ENCODE peak calls at places on chromosomes 5 and 9, in nine cellular contexts. One of them, this sample, is unnamed.

GRCh38 chr5:83306572-83307241 is 164.8 kb upstream of the VCAN start:
- DNase-seq in foreskin fibroblast: peak; percentile 68
- DNase-seq in body of pancreas: peak; percentile 11
- DNase-seq in tibial nerve: peak; percentile 24
- DNase-seq in Peyer's patch: no peak
- DNase-seq in neural progenitor cell: no peak
- DNase-seq in mucosa of descending colon: peak; percentile 12
- DNase-seq in brain microvascular endothelial cell: peak; percentile 89
- DNase-seq in osteoblast: peak; percentile 84
- DNase-seq in this sample: peak; percentile 54

GRCh38 chr9:99143661-99144060 is 38.7 kb downstream of the TGFBR1 start:
- DNase-seq in foreskin fibroblast: no peak
- DNase-seq in body of pancreas: no peak
- DNase-seq in tibial nerve: no peak
- DNase-seq in Peyer's patch: no peak
- DNase-seq in neural progenitor cell: no peak
- DNase-seq in mucosa of descending colon: no peak
- DNase-seq in brain microvascular endothelial cell: no peak
- DNase-seq in osteoblast: no peak
- DNase-seq in this sample: no peak

GRCh38 chr9:4680750-4681149 is 1.4 kb downstream of the CDC37L1 start:
- DNase-seq in foreskin fibroblast: peak; percentile 46
- DNase-seq in body of pancreas: no peak
- DNase-seq in tibial nerve: no peak
- DNase-seq in Peyer's patch: no peak
- DNase-seq in neural progenitor cell: no peak
- DNase-seq in mucosa of descending colon: no peak
- DNase-seq in brain microvascular endothelial cell: no peak
- DNase-seq in osteoblast: peak; percentile 18
- DNase-seq in this sample: no peak

GRCh38 chr5:149459891-149460290 is 80.8 kb upstream of the IL17B start:
- DNase-seq in foreskin fibroblast: no peak
- DNase-seq in body of pancreas: no peak
- DNase-seq in tibial nerve: no peak
- DNase-seq in Peyer's patch: no peak
- DNase-seq in neural progenitor cell: no peak
- DNase-seq in mucosa of descending colon: no peak
- DNase-seq in brain microvascular endothelial cell: no peak
- DNase-seq in osteoblast: no peak
- DNase-seq in this sample: no peak

GRCh38 chr9:109311731-109312130 is 9.1 kb downstream of the EPB41L4B start:
- DNase-seq in foreskin fibroblast: no peak
- DNase-seq in body of pancreas: no peak
- DNase-seq in tibial nerve: no peak
- DNase-seq in Peyer's patch: no peak
- DNase-seq in neural progenitor cell: no peak
- DNase-seq in mucosa of descending colon: no peak
- DNase-seq in brain microvascular endothelial cell: no peak
- DNase-seq in osteoblast: no peak
- DNase-seq in this sample: no peak

GRCh38 chr5:135126688-135127603 is 92.9 kb upstream of the PITX1 start:
- DNase-seq in foreskin fibroblast: no peak
- DNase-seq in body of pancreas: peak; percentile 24
- DNase-seq in tibial nerve: no peak
- DNase-seq in Peyer's patch: no peak
- DNase-seq in neural progenitor cell: no peak
- DNase-seq in mucosa of descending colon: peak; percentile 57
- DNase-seq in brain microvascular endothelial cell: no peak
- DNase-seq in osteoblast: peak; percentile 38
- DNase-seq in this sample: no peak

GRCh38 chr5:154513669-154514084 is 35.6 kb upstream of the HAND1 start:
- DNase-seq in foreskin fibroblast: no peak
- DNase-seq in body of pancreas: no peak
- DNase-seq in tibial nerve: no peak
- DNase-seq in Peyer's patch: no peak
- DNase-seq in neural progenitor cell: no peak
- DNase-seq in mucosa of descending colon: no peak
- DNase-seq in brain microvascular endothelial cell: no peak
- DNase-seq in osteoblast: no peak
- DNase-seq in this sample: no peak

GRCh38 chr9:108787664-108788048 is 68.1 kb downstream of the ACTL7B start:
- DNase-seq in foreskin fibroblast: no peak
- DNase-seq in body of pancreas: no peak
- DNase-seq in tibial nerve: no peak
- DNase-seq in Peyer's patch: no peak
- DNase-seq in neural progenitor cell: peak; percentile 13
- DNase-seq in mucosa of descending colon: no peak
- DNase-seq in brain microvascular endothelial cell: no peak
- DNase-seq in osteoblast: no peak
- DNase-seq in this sample: no peak

GRCh38 chr5:34030058-34030457 is 13.0 kb downstream of the C1QTNF3 start:
- DNase-seq in foreskin fibroblast: no peak
- DNase-seq in body of pancreas: no peak
- DNase-seq in tibial nerve: no peak
- DNase-seq in Peyer's patch: no peak
- DNase-seq in neural progenitor cell: no peak
- DNase-seq in mucosa of descending colon: no peak
- DNase-seq in brain microvascular endothelial cell: no peak
- DNase-seq in osteoblast: no peak
- DNase-seq in this sample: no peak

GRCh38 chr9:95031711-95032461 is 285.6 kb downstream of the FANCC start:
- DNase-seq in foreskin fibroblast: no peak
- DNase-seq in body of pancreas: peak; percentile 94
- DNase-seq in tibial nerve: no peak
- DNase-seq in Peyer's patch: no peak
- DNase-seq in neural progenitor cell: peak; percentile 60
- DNase-seq in mucosa of descending colon: no peak
- DNase-seq in brain microvascular endothelial cell: no peak
- DNase-seq in osteoblast: no peak
- DNase-seq in this sample: no peak

GRCh38 chr5:178388381-178389030 is 155.9 kb upstream of the PHYKPL start:
- DNase-seq in foreskin fibroblast: no peak
- DNase-seq in body of pancreas: no peak
- DNase-seq in tibial nerve: no peak
- DNase-seq in Peyer's patch: no peak
- DNase-seq in neural progenitor cell: no peak
- DNase-seq in mucosa of descending colon: peak; percentile 25
- DNase-seq in brain microvascular endothelial cell: peak; percentile 6
- DNase-seq in osteoblast: peak; percentile 83
- DNase-seq in this sample: no peak

GRCh38 chr9:26158631-26159150 is 480.4 kb upstream of the TUSC1 start:
- DNase-seq in foreskin fibroblast: no peak
- DNase-seq in body of pancreas: no peak
- DNase-seq in tibial nerve: no peak
- DNase-seq in Peyer's patch: no peak
- DNase-seq in neural progenitor cell: no peak
- DNase-seq in mucosa of descending colon: no peak
- DNase-seq in brain microvascular endothelial cell: no peak
- DNase-seq in osteoblast: no peak
- DNase-seq in this sample: no peak

GRCh38 chr9:519579-519978 is 304.9 kb downstream of the DOCK8 start:
- DNase-seq in foreskin fibroblast: no peak
- DNase-seq in body of pancreas: no peak
- DNase-seq in tibial nerve: no peak
- DNase-seq in Peyer's patch: no peak
- DNase-seq in neural progenitor cell: no peak
- DNase-seq in mucosa of descending colon: no peak
- DNase-seq in brain microvascular endothelial cell: no peak
- DNase-seq in osteoblast: no peak
- DNase-seq in this sample: peak; percentile 38

GRCh38 chr9:14198544-14199510 is 115.1 kb downstream of the NFIB start:
- DNase-seq in foreskin fibroblast: no peak
- DNase-seq in body of pancreas: peak; percentile 71
- DNase-seq in tibial nerve: peak; percentile 38
- DNase-seq in Peyer's patch: peak; percentile 17
- DNase-seq in neural progenitor cell: peak; percentile 49
- DNase-seq in mucosa of descending colon: peak; percentile 44
- DNase-seq in brain microvascular endothelial cell: peak; percentile 63
- DNase-seq in osteoblast: peak; percentile 85
- DNase-seq in this sample: no peak

GRCh38 chr5:83104031-83104430 is 26.7 kb downstream of the XRCC4 start:
- DNase-seq in foreskin fibroblast: no peak
- DNase-seq in body of pancreas: no peak
- DNase-seq in tibial nerve: no peak
- DNase-seq in Peyer's patch: no peak
- DNase-seq in neural progenitor cell: no peak
- DNase-seq in mucosa of descending colon: no peak
- DNase-seq in brain microvascular endothelial cell: peak; percentile 16
- DNase-seq in osteoblast: no peak
- DNase-seq in this sample: no peak

GRCh38 chr9:96411129-96411820 is 6.9 kb downstream of the ZNF367 start:
- DNase-seq in foreskin fibroblast: no peak
- DNase-seq in body of pancreas: no peak
- DNase-seq in tibial nerve: no peak
- DNase-seq in Peyer's patch: no peak
- DNase-seq in neural progenitor cell: no peak
- DNase-seq in mucosa of descending colon: no peak
- DNase-seq in brain microvascular endothelial cell: no peak
- DNase-seq in osteoblast: no peak
- DNase-seq in this sample: no peak
- H3K4me3 ChIP-seq in foreskin fibroblast: no peak overlapping the region
- H3K4me3 ChIP-seq in body of pancreas: no peak overlapping the region
- H3K4me3 ChIP-seq in tibial nerve: no peak overlapping the region
- H3K4me3 ChIP-seq in Peyer's patch: no peak overlapping the region
- H3K4me3 ChIP-seq in neural progenitor cell: no peak overlapping the region
- H3K4me3 ChIP-seq in mucosa of descending colon: no peak overlapping the region
- H3K4me3 ChIP-seq in brain microvascular endothelial cell: no peak overlapping the region
- H3K4me3 ChIP-seq in osteoblast: no peak overlapping the region
- H3K4me3 ChIP-seq in this sample: no peak overlapping the region

GRCh38 chr5:137016783-137017324 is 482.3 kb downstream of the SPOCK1 start:
- DNase-seq in foreskin fibroblast: no peak
- DNase-seq in body of pancreas: no peak
- DNase-seq in tibial nerve: no peak
- DNase-seq in Peyer's patch: no peak
- DNase-seq in neural progenitor cell: peak; percentile 20
- DNase-seq in mucosa of descending colon: no peak
- DNase-seq in brain microvascular endothelial cell: no peak
- DNase-seq in osteoblast: no peak
- DNase-seq in this sample: no peak
- TF ChIP-seq CTCF in foreskin fibroblast: no peak
- TF ChIP-seq CTCF in body of pancreas: no peak
- TF ChIP-seq CTCF in tibial nerve: no peak
- TF ChIP-seq CTCF in Peyer's patch: no peak
- TF ChIP-seq CTCF in neural progenitor cell: no peak
- TF ChIP-seq CTCF in mucosa of descending colon: no peak
- TF ChIP-seq CTCF in brain microvascular endothelial cell: peak; percentile 32
- TF ChIP-seq CTCF in osteoblast: peak; percentile 6
- TF ChIP-seq CTCF in this sample: peak; percentile 13

DNA sequence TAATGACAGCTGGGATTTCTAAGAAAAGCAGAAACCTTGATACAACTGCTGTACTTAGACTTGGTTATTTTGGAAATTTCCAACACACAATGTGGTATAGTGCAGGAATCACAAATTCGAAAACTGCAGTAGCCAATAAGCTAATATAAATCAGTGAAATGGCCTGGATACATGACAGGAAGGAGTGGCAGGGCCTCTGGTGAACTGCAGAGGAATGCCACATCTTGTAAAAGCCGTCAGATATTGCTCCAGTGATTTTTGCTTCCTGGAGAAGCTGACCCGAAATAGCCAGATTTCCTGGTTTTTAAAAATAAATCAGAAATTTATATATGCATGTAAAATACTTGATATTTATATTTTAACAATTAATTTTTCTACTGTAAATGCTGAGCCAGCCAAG is 182.6 kb downstream of the RASEF start:
- DNase-seq in foreskin fibroblast: no peak
- DNase-seq in body of pancreas: no peak
- DNase-seq in tibial nerve: no peak
- DNase-seq in Peyer's patch: no peak
- DNase-seq in neural progenitor cell: no peak
- DNase-seq in mucosa of descending colon: peak; percentile 24
- DNase-seq in brain microvascular endothelial cell: no peak
- DNase-seq in osteoblast: no peak
- DNase-seq in this sample: no peak
- H3K4me3 ChIP-seq in foreskin fibroblast: no peak overlapping the region
- H3K4me3 ChIP-seq in body of pancreas: no peak overlapping the region
- H3K4me3 ChIP-seq in tibial nerve: no peak overlapping the region
- H3K4me3 ChIP-seq in Peyer's patch: no peak overlapping the region
- H3K4me3 ChIP-seq in neural progenitor cell: no peak overlapping the region
- H3K4me3 ChIP-seq in mucosa of descending colon: no peak overlapping the region
- H3K4me3 ChIP-seq in brain microvascular endothelial cell: no peak overlapping the region
- H3K4me3 ChIP-seq in osteoblast: no peak overlapping the region
- H3K4me3 ChIP-seq in this sample: no peak overlapping the region

GRCh38 chr5:139284295-139284694 is 9.2 kb upstream of the MATR3 start:
- DNase-seq in foreskin fibroblast: no peak
- DNase-seq in body of pancreas: no peak
- DNase-seq in tibial nerve: no peak
- DNase-seq in Peyer's patch: no peak
- DNase-seq in neural progenitor cell: no peak
- DNase-seq in mucosa of descending colon: no peak
- DNase-seq in brain microvascular endothelial cell: no peak
- DNase-seq in osteoblast: no peak
- DNase-seq in this sample: no peak

GRCh38 chr5:139283252-139284166 is 10.0 kb upstream of the MATR3 start:
- DNase-seq in foreskin fibroblast: no peak
- DNase-seq in body of pancreas: no peak
- DNase-seq in tibial nerve: no peak
- DNase-seq in Peyer's patch: no peak
- DNase-seq in neural progenitor cell: no peak
- DNase-seq in mucosa of descending colon: no peak
- DNase-seq in brain microvascular endothelial cell: no peak
- DNase-seq in osteoblast: no peak
- DNase-seq in this sample: no peak

GRCh38 chr5:139291051-139291450 is 2.5 kb upstream of the MATR3 start:
- DNase-seq in foreskin fibroblast: no peak
- DNase-seq in body of pancreas: no peak
- DNase-seq in tibial nerve: no peak
- DNase-seq in Peyer's patch: no peak
- DNase-seq in neural progenitor cell: no peak
- DNase-seq in mucosa of descending colon: no peak
- DNase-seq in brain microvascular endothelial cell: no peak
- DNase-seq in osteoblast: peak; percentile 19
- DNase-seq in this sample: no peak

GRCh38 chr5:139285651-139286392 is 7.7 kb upstream of the MATR3 start:
- DNase-seq in foreskin fibroblast: no peak
- DNase-seq in body of pancreas: no peak
- DNase-seq in tibial nerve: no peak
- DNase-seq in Peyer's patch: no peak
- DNase-seq in neural progenitor cell: no peak
- DNase-seq in mucosa of descending colon: no peak
- DNase-seq in brain microvascular endothelial cell: no peak
- DNase-seq in osteoblast: no peak
- DNase-seq in this sample: no peak

DNA sequence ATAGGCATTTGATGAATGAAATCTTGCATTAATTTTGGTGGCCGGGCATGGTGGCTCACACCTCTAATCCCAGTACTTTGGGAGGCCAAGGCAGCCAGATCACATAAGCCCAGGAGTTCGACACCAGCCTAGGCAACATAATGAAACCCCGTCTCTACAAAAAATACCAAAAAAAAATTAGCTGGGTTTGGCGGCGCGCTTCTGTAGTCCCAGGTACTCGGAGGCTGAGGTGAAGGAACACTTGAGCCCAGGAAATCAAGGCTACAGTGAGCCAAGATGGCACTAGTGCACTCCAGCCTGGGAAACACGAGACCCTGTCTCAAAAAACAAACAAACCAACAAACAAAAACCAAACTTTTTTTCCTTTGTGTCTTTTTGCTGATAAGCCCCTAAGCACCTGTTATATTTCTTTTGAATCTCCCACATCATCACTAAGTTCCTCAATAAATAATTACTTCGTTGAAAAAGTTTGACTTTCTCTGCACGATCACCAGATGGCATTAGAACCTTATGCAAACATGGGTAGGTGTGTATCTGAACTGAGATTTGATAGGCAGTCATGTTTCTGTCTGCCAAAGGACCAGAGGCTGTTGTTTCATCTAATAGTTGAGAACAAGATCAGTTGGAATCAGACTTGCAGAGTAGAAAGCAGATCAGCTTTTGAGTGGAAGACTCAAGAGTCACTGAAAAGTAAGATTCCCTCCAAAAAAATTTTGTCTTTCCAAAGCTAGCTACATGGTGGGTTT is 5.5 kb upstream of the MATR3 start:
- DNase-seq in foreskin fibroblast: no peak
- DNase-seq in body of pancreas: no peak
- DNase-seq in tibial nerve: no peak
- DNase-seq in Peyer's patch: no peak
- DNase-seq in neural progenitor cell: no peak
- DNase-seq in mucosa of descending colon: no peak
- DNase-seq in brain microvascular endothelial cell: no peak
- DNase-seq in osteoblast: no peak
- DNase-seq in this sample: no peak
- TF ChIP-seq CTCF in foreskin fibroblast: no peak
- TF ChIP-seq CTCF in body of pancreas: no peak
- TF ChIP-seq CTCF in tibial nerve: no peak
- TF ChIP-seq CTCF in Peyer's patch: peak; percentile 58
- TF ChIP-seq CTCF in neural progenitor cell: no peak
- TF ChIP-seq CTCF in mucosa of descending colon: no peak
- TF ChIP-seq CTCF in brain microvascular endothelial cell: no peak
- TF ChIP-seq CTCF in osteoblast: peak; percentile 17
- TF ChIP-seq CTCF in this sample: no peak

This sample was measured in retinal pigment epithelial cell.